ENCODE peak calls at places on chromosomes 1 and 21, in six cellular contexts. Z is activated CD8-positive, alpha-beta T cell treated with anti-CD3 and anti-CD28 coated beads for 36 hours; P is colonic mucosa; J is body of pancreas; T is HL-60; H is esophagus muscularis mucosa. D is an unnamed sample.

GRCh38 chr21:34365794-34366193 is 2.0 kb downstream of the KCNE2 start:
- DNase-seq in Z (no peak), P (peak), J (no peak), T (no peak), H (no peak), D (peak)

GRCh38 chr1:208201241-208201640 is 42.9 kb downstream of the PLXNA2 start:
- DNase-seq in Z (no peak), P (peak), J (peak), T (no peak), H (no peak), D (no peak)

GRCh38 chr1:81812712-81813111 is 12.0 kb downstream of the ADGRL2 start:
- DNase-seq in Z (no peak), P (no peak), J (no peak), T (no peak), H (no peak), D (no peak)

GRCh38 chr21:34511787-34512451 is at the start of gene KCNE1:
- DNase-seq in Z (no peak), P (no peak), J (no peak), T (peak), H (no peak), D (no peak)

GRCh38 chr1:96214982-96215381 is 506.6 kb upstream of the PTBP2 start:
- DNase-seq in Z (no peak), P (no peak), J (no peak), T (no peak), H (no peak), D (no peak)

GRCh38 chr21:42513151-42513984 is at the start of gene SLC37A1:
- DNase-seq in Z (peak), P (peak), J (peak), T (peak), H (no peak), D (no peak)

GRCh38 chr1:52899445-52899894 is 22.1 kb downstream of the ECHDC2 start:
- DNase-seq in Z (no peak), P (no peak), J (no peak), T (no peak), H (no peak), D (no peak)

GRCh38 chr21:25557170-25557569 is 50.1 kb downstream of the MRPL39 start:
- DNase-seq in Z (no peak), P (no peak), J (no peak), T (no peak), H (no peak), D (no peak)

GRCh38 chr1:234597894-234598293 is 12.1 kb downstream of the IRF2BP2 start:
- DNase-seq in Z (peak), P (peak), J (peak), T (peak), H (no peak), D (no peak)

GRCh38 chr1:156480411-156481192 is 20.0 kb downstream of the MEF2D start:
- DNase-seq in Z (peak), P (no peak), J (peak), T (peak), H (no peak), D (no peak)

GRCh38 chr1:53060580-53060979 is 1.4 kb upstream of the PODN start:
- DNase-seq in Z (no peak), P (no peak), J (no peak), T (no peak), H (no peak), D (no peak)

GRCh38 chr1:26696645-26697440 is 1.0 kb downstream of the ARID1A start:
- DNase-seq in Z (peak), P (peak), J (peak), T (no peak), H (no peak), D (peak)

GRCh38 chr1:204990721-204991341 is 52.2 kb upstream of the CNTN2 start:
- DNase-seq in Z (no peak), P (no peak), J (no peak), T (no peak), H (no peak), D (no peak)

GRCh38 chr1:25862785-25863485 is 3.7 kb upstream of the AUNIP start:
- DNase-seq in Z (no peak), P (no peak), J (peak), T (no peak), H (no peak), D (no peak)

GRCh38 chr21:23162213-23162946 is 2164.2 kb downstream of the NCAM2 start:
- DNase-seq in Z (no peak), P (no peak), J (no peak), T (no peak), H (no peak), D (no peak)

GRCh38 chr1:47207811-47208373 is 18.1 kb upstream of the PDZK1IP1 start:
- DNase-seq in Z (no peak), P (no peak), J (no peak), T (no peak), H (no peak), D (no peak)

GRCh38 chr1:99264201-99265021 is at the start of gene PLPPR4:
- DNase-seq in Z (peak), P (peak), J (peak), T (peak), H (no peak), D (peak)

GRCh38 chr1:239616686-239617085 is 230.3 kb downstream of the CHRM3 start:
- DNase-seq in Z (no peak), P (no peak), J (no peak), T (no peak), H (no peak), D (no peak)

GRCh38 chr1:30476911-30477459 is 246.4 kb downstream of the MATN1 start:
- DNase-seq in Z (no peak), P (no peak), J (no peak), T (no peak), H (no peak), D (peak)

GRCh38 chr1:202164271-202165037 is 4.1 kb upstream of the PTPN7 start:
- DNase-seq in Z (peak), P (no peak), J (no peak), T (no peak), H (no peak), D (no peak)

DNA sequence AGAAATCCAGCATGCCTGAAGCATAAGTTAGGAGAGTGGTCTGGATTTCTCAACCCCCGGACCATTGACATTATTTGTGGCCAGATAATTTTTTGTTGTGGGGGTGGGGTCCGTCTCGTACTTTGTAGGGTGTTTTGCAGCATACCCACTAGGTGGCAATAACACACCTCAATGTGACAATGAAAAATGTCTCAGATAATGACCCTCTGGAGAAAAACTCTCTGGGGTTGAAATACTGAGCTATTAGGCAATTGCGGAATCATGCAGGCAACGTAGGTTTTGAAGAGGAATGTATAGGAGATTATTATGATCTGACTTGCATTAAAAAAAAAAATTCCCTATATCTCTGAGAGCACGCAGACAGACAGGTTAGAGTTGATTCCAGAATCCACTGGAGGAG is 25.3 kb upstream of the RRP15 start:
- DNase-seq in Z (peak), P (no peak), J (peak), T (peak), H (no peak), D (no peak)
- TF ChIP-seq CTCF in Z (peak), P (no peak), J (no peak), T (peak), H (no peak), D (peak)

DNA sequence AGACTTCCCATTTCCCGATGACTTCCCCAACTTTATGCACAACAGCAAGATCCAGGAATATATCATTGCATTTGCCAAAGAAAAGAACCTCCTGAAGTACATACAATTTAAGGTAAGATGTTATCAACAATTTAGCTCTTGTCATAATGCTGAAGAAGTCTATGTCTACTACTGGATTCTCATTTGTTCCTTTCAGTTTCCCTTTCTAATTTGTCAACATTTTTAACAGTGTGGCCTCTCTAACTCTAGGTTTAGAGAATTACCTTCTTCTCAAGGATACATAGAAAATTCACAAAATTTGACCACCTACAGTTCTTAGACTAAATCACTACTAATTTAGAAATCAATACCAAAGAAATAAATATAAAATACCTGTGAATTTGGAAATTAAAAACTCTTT is 13.2 kb downstream of the FMO3 start:
- DNase-seq in Z (no peak), P (no peak), J (no peak), T (no peak), H (no peak), D (no peak)
- TF ChIP-seq CTCF in Z (no peak), P (no peak), J (no peak), T (no peak), H (no peak), D (no peak)

DNA sequence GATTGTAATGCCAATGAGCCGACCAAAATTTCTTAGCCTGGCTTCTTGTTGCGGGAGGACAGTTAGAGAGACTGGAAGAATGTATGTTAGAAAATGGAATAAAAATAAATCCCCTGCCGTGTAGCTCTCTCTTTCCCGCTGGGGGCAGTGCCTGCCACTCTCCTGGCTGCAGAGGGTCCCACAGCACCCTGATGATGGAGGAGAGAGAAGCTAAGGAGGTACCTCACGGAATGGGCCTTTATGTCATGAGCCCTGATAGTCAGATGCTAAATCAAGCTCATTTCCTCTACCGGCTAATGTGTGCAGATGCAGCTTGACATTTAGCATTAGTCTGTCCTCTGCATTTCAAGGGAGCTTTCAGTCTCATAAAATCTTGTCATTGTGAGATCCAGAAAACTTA is 87.3 kb downstream of the HHAT start:
- DNase-seq in Z (no peak), P (no peak), J (no peak), T (no peak), H (peak), D (no peak)
- TF ChIP-seq CTCF in Z (no peak), P (no peak), J (no peak), T (no peak), H (no peak), D (peak)

GRCh38 chr1:184804220-184804619 is 49.6 kb upstream of the EDEM3 start:
- DNase-seq in Z (no peak), P (no peak), J (no peak), T (no peak), H (no peak), D (no peak)
- TF ChIP-seq CTCF in Z (no peak), P (no peak), J (no peak), T (no peak), H (no peak), D (no peak)

GRCh38 chr1:109653286-109653685 is 2.6 kb upstream of the GSTM4 start:
- DNase-seq in Z (no peak), P (no peak), J (no peak), T (no peak), H (peak), D (no peak)

GRCh38 chr1:109652446-109652845 is 3.5 kb upstream of the GSTM4 start:
- DNase-seq in Z (no peak), P (no peak), J (no peak), T (no peak), H (no peak), D (no peak)

GRCh38 chr1:109644670-109645069 is 11.2 kb upstream of the GSTM4 start:
- DNase-seq in Z (no peak), P (no peak), J (no peak), T (no peak), H (no peak), D (peak)

GRCh38 chr1:109650609-109651008 is 5.3 kb upstream of the GSTM4 start:
- DNase-seq in Z (no peak), P (no peak), J (no peak), T (no peak), H (no peak), D (no peak)

DNA sequence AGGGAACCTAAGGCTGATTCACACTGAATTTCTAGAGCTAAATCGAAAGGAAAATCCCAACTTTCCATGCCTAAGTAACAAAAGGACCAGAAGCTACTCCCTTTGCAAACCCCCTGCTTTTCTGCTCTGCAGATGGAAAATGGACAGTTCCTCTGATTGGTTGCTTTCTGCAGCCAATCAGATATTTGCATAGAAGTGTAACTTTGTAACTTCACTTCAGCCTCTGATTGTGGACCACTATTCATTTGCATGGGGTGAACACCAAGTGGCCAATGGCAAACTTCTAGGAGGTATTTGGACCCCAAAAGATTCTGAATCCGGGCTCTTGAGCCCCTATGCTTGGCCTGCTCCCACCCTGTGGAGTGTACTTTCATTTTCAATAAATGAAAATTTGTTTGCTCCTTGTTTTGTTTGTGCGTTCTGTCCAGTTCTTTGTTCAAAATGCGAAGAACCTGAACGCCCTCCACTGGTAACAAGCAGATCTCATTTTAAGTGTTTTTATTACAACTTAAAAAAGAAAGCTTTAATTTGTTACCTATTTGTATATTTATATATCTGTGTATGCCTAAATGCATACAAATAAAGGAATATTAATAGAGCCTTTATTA is 6.4 kb upstream of the GSTM4 start:
- DNase-seq in Z (no peak), P (no peak), J (no peak), T (no peak), H (peak), D (no peak)
- TF ChIP-seq CTCF in Z (peak), P (no peak), J (no peak), T (no peak), H (peak), D (peak)

D was measured in osteocyte.